ENCODE peak calls at places on chromosomes 13 and 19, in ten cellular contexts. E is CD14-positive monocyte, Z is tibial nerve, J is B cell, F is WTC11, D is tibial artery, B is Calu3, Q is breast epithelium, G is lung, T is fibroblast of mammary gland. U is an unnamed sample.

GRCh38 chr19:37990362-37990761 is 83.4 kb downstream of the SIPA1L3 start:
- DNase-seq in T (no peak), E (no peak), G (peak), D (no peak), F (peak), J (peak), Q (peak), B (no peak), Z (no peak), U (no peak)

GRCh38 chr13:100650321-100650720 is 24.3 kb downstream of the TMTC4 start:
- DNase-seq in D (no peak), F (no peak), B (no peak), Q (no peak), T (no peak), E (no peak), Z (no peak), J (no peak), G (no peak), U (no peak)

GRCh38 chr13:47237571-47237970 is 340.7 kb upstream of the HTR2A start:
- DNase-seq in D (no peak), Z (no peak), G (no peak), Q (no peak), J (no peak), T (peak), F (no peak), E (no peak), B (no peak), U (no peak)

GRCh38 chr19:30131246-30131645 is 189.2 kb downstream of the URI1 start:
- DNase-seq in T (no peak), B (no peak), F (no peak), J (no peak), D (no peak), E (no peak), G (no peak), Z (no peak), Q (no peak), U (no peak)

GRCh38 chr13:43079392-43079931 is 56.1 kb downstream of the DNAJC15 start:
- DNase-seq in E (no peak), D (no peak), Q (no peak), B (no peak), T (no peak), J (no peak), G (no peak), Z (no peak), F (no peak), U (no peak)

GRCh38 chr13:34462843-34463242 is 479.2 kb upstream of the NBEA start:
- DNase-seq in F (no peak), J (no peak), D (no peak), Q (no peak), T (peak), Z (no peak), E (no peak), G (no peak), B (peak), U (no peak)

GRCh38 chr13:112106467-112107141 is 39.7 kb downstream of the SOX1 start:
- DNase-seq in J (no peak), E (no peak), G (no peak), T (no peak), Q (no peak), F (peak), D (no peak), B (no peak), Z (no peak), U (no peak)

GRCh38 chr19:19420570-19421301 is 15.3 kb downstream of the GATAD2A start:
- DNase-seq in Z (no peak), E (peak), D (no peak), T (no peak), J (no peak), G (no peak), B (no peak), F (no peak), Q (no peak), U (no peak)

GRCh38 chr19:38033658-38034150 is 126.7 kb downstream of the SIPA1L3 start:
- DNase-seq in T (no peak), E (no peak), G (no peak), Q (no peak), D (no peak), J (peak), F (peak), B (no peak), Z (no peak), U (peak)

GRCh38 chr13:44231786-44232516 is 141.7 kb upstream of the SERP2 start:
- DNase-seq in D (peak), E (no peak), T (peak), G (peak), B (peak), Z (peak), J (no peak), Q (peak), F (peak), U (no peak)

GRCh38 chr13:100175803-100176182 is 86.9 kb downstream of the PCCA start:
- DNase-seq in G (no peak), F (no peak), D (no peak), Z (no peak), T (no peak), Q (no peak), B (no peak), J (no peak), E (no peak), U (no peak)

GRCh38 chr19:5713228-5713627 is 6.7 kb downstream of the LONP1 start:
- DNase-seq in T (no peak), E (no peak), D (no peak), J (no peak), Z (no peak), Q (no peak), F (no peak), G (no peak), B (no peak), U (no peak)

GRCh38 chr19:13060233-13060963 is 42.3 kb downstream of the LYL1 start:
- DNase-seq in J (no peak), Z (no peak), F (no peak), Q (no peak), B (peak), G (no peak), D (no peak), E (no peak), T (peak), U (no peak)

GRCh38 chr13:101977475-101977874 is 424.4 kb downstream of the FGF14 start:
- DNase-seq in F (no peak), J (no peak), Q (no peak), E (no peak), Z (no peak), G (no peak), T (peak), B (no peak), D (no peak), U (no peak)

GRCh38 chr13:95180513-95181245 is 120.6 kb downstream of the ABCC4 start:
- DNase-seq in Z (no peak), Q (no peak), D (no peak), J (no peak), T (no peak), B (no peak), E (no peak), F (no peak), G (no peak), U (no peak)

GRCh38 chr19:2076481-2077082 is 19.5 kb downstream of the MOB3A start:
- DNase-seq in J (no peak), T (no peak), D (no peak), B (no peak), Z (no peak), G (no peak), Q (no peak), E (no peak), F (no peak), U (no peak)

GRCh38 chr13:73212482-73212881 is 153.7 kb downstream of the KLF5 start:
- DNase-seq in F (no peak), E (no peak), J (no peak), Q (no peak), G (no peak), T (no peak), B (no peak), D (no peak), Z (no peak), U (no peak)

GRCh38 chr13:34833562-34834182 is 108.4 kb upstream of the NBEA start:
- DNase-seq in F (peak), B (peak), D (no peak), Z (no peak), T (no peak), E (no peak), Q (no peak), G (no peak), J (no peak), U (no peak)

GRCh38 chr13:28494861-28495585 is at the start of gene FLT1:
- DNase-seq in T (no peak), F (peak), Q (no peak), B (peak), G (no peak), Z (no peak), D (no peak), J (no peak), E (no peak), U (peak)

GRCh38 chr13:33446821-33447481 is 161.4 kb upstream of the STARD13 start:
- DNase-seq in B (no peak), E (no peak), D (no peak), G (peak), T (no peak), J (no peak), Z (no peak), Q (peak), F (no peak), U (no peak)

GRCh38 chr19:49057636-49058234 is at the start of gene CGB7:
- DNase-seq in B (peak), G (peak), E (no peak), T (peak), Z (peak), J (no peak), D (peak), F (peak), Q (peak), U (no peak)

GRCh38 chr13:51976423-51976822 is 34.8 kb downstream of the ATP7B start:
- DNase-seq in B (no peak), J (no peak), G (no peak), F (no peak), D (no peak), Q (no peak), E (no peak), T (peak), Z (no peak), U (no peak)

GRCh38 chr19:10643166-10643967 is 10.8 kb upstream of the ILF3 start:
- DNase-seq in Z (no peak), F (no peak), D (no peak), Q (no peak), E (no peak), G (no peak), J (no peak), B (no peak), T (no peak), U (no peak)

DNA sequence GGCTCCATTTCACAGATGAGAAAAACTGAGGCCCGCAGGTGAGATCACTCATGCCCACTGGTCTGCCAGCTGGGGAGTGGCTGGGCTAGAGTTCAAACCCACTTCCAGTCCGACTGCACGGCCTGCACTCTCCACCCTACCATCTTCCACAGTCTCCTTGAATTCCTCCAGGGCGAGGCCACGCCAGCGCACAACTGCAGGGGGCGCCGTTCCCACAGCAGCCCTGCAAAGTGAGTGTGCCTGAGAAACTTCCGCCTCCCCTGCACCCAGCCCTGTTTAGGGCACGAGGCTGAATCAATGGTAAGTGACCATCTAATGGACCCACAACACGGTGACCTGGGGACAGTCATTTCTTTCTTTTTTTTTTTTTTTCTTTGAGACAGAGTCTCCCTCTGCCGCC is 829 bp upstream of the ATCAY start:
- DNase-seq in F (peak), G (no peak), D (no peak), T (no peak), Z (no peak), E (no peak), J (no peak), B (no peak), Q (no peak), U (no peak)
- TF ChIP-seq CTCF in F (peak), G (no peak), D (no peak), T (no peak), Z (no peak), E (no peak), J (no peak), B (no peak), Q (no peak), U (peak)

DNA sequence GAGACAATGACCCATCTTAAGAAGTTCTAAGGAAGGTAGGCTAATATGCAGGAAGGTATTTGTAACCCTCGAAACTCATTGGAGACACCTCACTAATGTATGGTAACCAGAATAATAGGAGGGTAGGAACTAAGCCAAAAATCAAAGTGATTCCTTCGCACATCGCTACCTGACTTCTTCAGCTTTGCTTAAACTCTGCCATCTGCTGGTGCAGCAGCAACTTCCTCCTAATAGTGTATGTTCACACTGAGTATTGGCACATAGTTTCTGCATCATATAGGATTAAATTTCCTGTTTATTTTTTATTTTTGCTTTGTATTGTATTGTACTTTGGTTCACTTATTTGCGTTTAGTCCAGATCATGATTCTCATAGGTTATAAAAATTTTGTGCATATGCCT is 676.2 kb downstream of the GPC5 start:
- DNase-seq in E (no peak), Q (no peak), B (no peak), J (no peak), Z (no peak), G (no peak), F (peak), D (no peak), T (no peak), U (peak)
- TF ChIP-seq CTCF in E (no peak), Q (no peak), B (no peak), J (no peak), Z (no peak), G (no peak), F (peak), D (no peak), T (no peak), U (peak)

GRCh38 chr13:46229251-46229650 is 17.5 kb downstream of the LRRC63 start:
- DNase-seq in E (no peak), J (no peak), T (no peak), B (no peak), Q (no peak), D (no peak), F (no peak), G (no peak), Z (no peak), U (no peak)
- TF ChIP-seq CTCF in E (no peak), J (no peak), T (no peak), B (no peak), Q (no peak), D (no peak), F (no peak), G (no peak), Z (no peak), U (no peak)

GRCh38 chr19:602391-603301 is 13.0 kb downstream of the HCN2 start:
- DNase-seq in F (no peak), B (no peak), Z (no peak), Q (no peak), J (no peak), D (no peak), G (no peak), T (no peak), E (no peak), U (no peak)
- TF ChIP-seq CTCF in F (no peak), B (no peak), Z (no peak), Q (no peak), J (no peak), D (no peak), G (no peak), T (no peak), E (no peak), U (no peak)

GRCh38 chr13:49502954-49503353 is 7.2 kb downstream of the PHF11 start:
- DNase-seq in J (no peak), G (no peak), F (no peak), B (no peak), Q (no peak), D (peak), Z (no peak), T (peak), E (no peak), U (no peak)

GRCh38 chr13:49499889-49500660 is 4.3 kb downstream of the PHF11 start:
- DNase-seq in E (no peak), D (no peak), Q (no peak), J (no peak), B (no peak), F (no peak), G (no peak), Z (no peak), T (peak), U (no peak)

GRCh38 chr13:49498211-49498610 is 2.5 kb downstream of the PHF11 start:
- DNase-seq in Z (no peak), D (no peak), F (no peak), J (no peak), B (no peak), E (no peak), G (no peak), Q (no peak), T (no peak), U (no peak)

DNA sequence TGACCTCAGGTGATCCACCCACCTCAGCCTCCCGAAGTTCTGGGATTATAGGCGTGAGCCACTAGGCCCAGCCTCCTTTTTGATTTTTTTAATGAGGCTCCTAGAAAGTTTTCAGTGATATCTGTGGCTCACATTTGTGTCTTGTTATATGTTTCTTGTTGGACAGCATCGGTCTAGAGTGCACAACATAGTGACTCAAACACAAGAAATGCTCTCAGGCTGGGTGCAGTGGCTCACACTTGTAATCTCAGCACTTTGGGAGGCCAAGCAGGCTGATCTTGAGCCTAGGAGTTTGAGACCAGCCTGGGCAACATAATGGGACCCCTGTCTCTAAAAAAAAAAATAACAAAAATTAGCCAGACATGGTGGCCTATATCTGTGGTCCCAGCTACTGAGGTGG is 8.2 kb downstream of the PHF11 start:
- DNase-seq in B (no peak), Z (no peak), D (no peak), Q (no peak), F (no peak), G (no peak), J (no peak), E (no peak), T (peak), U (no peak)
- TF ChIP-seq CTCF in B (no peak), Z (no peak), D (no peak), Q (no peak), F (no peak), G (no peak), J (no peak), E (no peak), T (no peak), U (no peak)

GRCh38 chr13:30681489-30682242 is 53.7 kb upstream of the ALOX5AP start:
- DNase-seq in D (no peak), Q (no peak), B (no peak), F (no peak), G (no peak), Z (no peak), J (no peak), E (no peak), T (peak), U (no peak)
- TF ChIP-seq CTCF in D (no peak), Q (no peak), B (no peak), F (no peak), G (no peak), Z (no peak), J (no peak), E (no peak), T (no peak), U (no peak)

GRCh38 chr13:60155978-60156377 is 7.8 kb downstream of the DIAPH3 start:
- DNase-seq in E (no peak), D (no peak), F (no peak), J (no peak), T (peak), Z (no peak), G (no peak), B (no peak), Q (no peak), U (no peak)
- TF ChIP-seq CTCF in E (no peak), D (no peak), F (no peak), J (no peak), T (no peak), Z (no peak), G (no peak), B (no peak), Q (no peak), U (no peak)

GRCh38 chr13:23889598-23890224 is 511 bp upstream of the MIPEP start:
- DNase-seq in F (no peak), Q (no peak), D (no peak), J (no peak), E (no peak), B (no peak), Z (no peak), T (no peak), G (no peak), U (no peak)
- TF ChIP-seq CTCF in F (no peak), Q (peak), D (no peak), J (no peak), E (peak), B (no peak), Z (peak), T (no peak), G (no peak), U (no peak)

U was measured in GM13977.